ENCODE peak calls at places on chromosomes 16 and 17, in ten cellular contexts. R is astrocyte of the cerebellum; Z is NCI-H187 treated with DMSO at 0.1 percent for 48 hours; I is anterior cingulate cortex; D is activated naive CD4-positive, alpha-beta T cell treated with anti-CD3 and anti-CD28 coated beads, Interleukin-2, amount 50 U/mL, for 16 hours; E is memory B cell; N is KBM-7; V is activated T-cell treated with anti-CD3 and anti-CD28 coated beads for 1 hour; U is NCI-H510A; H is activated CD8-positive, alpha-beta memory T cell treated with anti-CD3 and anti-CD28 coated beads for 1 hour. F is an unnamed sample.

GRCh38 chr16:24007934-24008333 is 172.2 kb downstream of the PRKCB start:
- DNase-seq in R (no peak), Z (no peak), I (no peak), D (no peak), E (no peak), N (no peak), V (no peak), U (no peak), H (no peak), F (no peak)

GRCh38 chr16:53433930-53434435 is 288 bp upstream of the RBL2 start:
- DNase-seq in R (peak; percentile 36), Z (no peak), I (no peak), D (no peak), E (no peak), N (no peak), V (peak; percentile 68), U (no peak), H (peak; percentile 54), F (no peak)

GRCh38 chr17:40956401-40957254 is 10.1 kb downstream of the KRT39 start:
- DNase-seq in R (peak; percentile 77), Z (no peak), I (no peak), D (no peak), E (no peak), N (no peak), V (no peak), U (peak; percentile 54), H (no peak), F (no peak)

GRCh38 chr17:34173221-34173620 is 81.9 kb upstream of the CCL2 start:
- DNase-seq in R (no peak), Z (no peak), I (no peak), D (no peak), E (no peak), N (no peak), V (no peak), U (no peak), H (no peak), F (no peak)

GRCh38 chr16:87295661-87296531 is 21.3 kb downstream of the C16orf95 start:
- DNase-seq in R (no peak), Z (no peak), I (no peak), D (no peak), E (no peak), N (no peak), V (no peak), U (no peak), H (no peak), F (no peak)

GRCh38 chr17:48791128-48792032 is 25.6 kb downstream of the TTLL6 start:
- DNase-seq in R (peak; percentile 64), Z (peak; percentile 16), I (peak; percentile 17), D (peak; percentile 16), E (no peak), N (peak; percentile 84), V (no peak), U (peak; percentile 52), H (no peak), F (peak; percentile 91)

GRCh38 chr17:29149431-29150064 is 30.6 kb downstream of the MYO18A start:
- DNase-seq in R (no peak), Z (no peak), I (no peak), D (no peak), E (no peak), N (peak; percentile 30), V (no peak), U (no peak), H (no peak), F (no peak)

GRCh38 chr17:79707931-79708891 is 22.5 kb upstream of the ENPP7 start:
- DNase-seq in R (peak; percentile 15), Z (no peak), I (peak; percentile 41), D (peak; percentile 61), E (peak; percentile 52), N (peak; percentile 51), V (peak; percentile 46), U (no peak), H (peak; percentile 13), F (peak; percentile 76)

GRCh38 chr16:75197522-75198134 is 9.3 kb downstream of the CTRB2 start:
- DNase-seq in R (no peak), Z (no peak), I (no peak), D (no peak), E (no peak), N (no peak), V (no peak), U (no peak), H (no peak), F (no peak)

GRCh38 chr17:22303865-22304264 is 611.5 kb downstream of the KCNJ18 start:
- DNase-seq in R (no peak), Z (no peak), I (no peak), D (no peak), E (no peak), N (no peak), V (no peak), U (no peak), H (no peak), F (no peak)

GRCh38 chr17:77400445-77400870 is 259.7 kb downstream of the SEC14L1 start:
- DNase-seq in R (no peak), Z (no peak), I (no peak), D (peak; percentile 88), E (peak; percentile 75), N (peak; percentile 79), V (peak; percentile 73), U (no peak), H (peak; percentile 50), F (peak; percentile 33)

GRCh38 chr17:3687949-3688614 is 7.9 kb downstream of the P2RX5 start:
- DNase-seq in R (no peak), Z (no peak), I (no peak), D (no peak), E (no peak), N (no peak), V (no peak), U (no peak), H (no peak), F (no peak)

GRCh38 chr17:43140396-43141332 is 15.5 kb upstream of the BRCA1 start:
- DNase-seq in R (no peak), Z (no peak), I (no peak), D (no peak), E (no peak), N (peak; percentile 66), V (no peak), U (no peak), H (no peak), F (no peak)

F was measured in HAP-1.